ENCODE peak calls at places on chromosomes 16 and 17, in five cellular contexts. F is IMR-90; Q is HCT116; W is K562; C is CD8-positive, alpha-beta memory T cell. L is an unnamed sample.

GRCh38 chr16:20681821-20682736 is 15.4 kb downstream of the ACSM1 start:
- DNase-seq in F (no peak), Q (no peak), W (no peak), C (no peak), L (no peak)

GRCh38 chr17:9274973-9275372 is 253.7 kb downstream of the NTN1 start:
- DNase-seq in F (no peak), Q (no peak), W (no peak), C (no peak), L (no peak)

GRCh38 chr17:59746849-59747445 is 39.5 kb downstream of the VMP1 start:
- DNase-seq in F (peak; percentile 71), Q (no peak), W (peak; percentile 14), C (no peak), L (no peak)

GRCh38 chr16:17452931-17453330 is 17.8 kb downstream of the XYLT1 start:
- DNase-seq in F (peak; percentile 44), Q (no peak), W (no peak), C (no peak), L (no peak)

GRCh38 chr16:72926671-72927070 is 121.3 kb downstream of the ZFHX3 start:
- DNase-seq in F (no peak), Q (no peak), W (no peak), C (no peak), L (no peak)

GRCh38 chr16:1491327-1491726 is 1.8 kb upstream of the TELO2 start:
- DNase-seq in F (no peak), Q (no peak), W (no peak), C (no peak), L (no peak)

GRCh38 chr16:88284626-88285513 is 97.9 kb upstream of the ZNF469 start:
- DNase-seq in F (no peak), Q (no peak), W (no peak), C (no peak), L (no peak)

GRCh38 chr16:48895142-48895541 is 285.2 kb upstream of the N4BP1 start:
- DNase-seq in F (no peak), Q (no peak), W (no peak), C (no peak), L (no peak)

GRCh38 chr17:35449371-35449931 is 885 bp upstream of the SLFN13 start:
- DNase-seq in F (no peak), Q (no peak), W (no peak), C (no peak), L (no peak)

GRCh38 chr16:73053379-73054130 is 5.6 kb upstream of the ZFHX3 start:
- DNase-seq in F (peak; percentile 75), Q (peak; percentile 55), W (no peak), C (no peak), L (peak; percentile 45)

GRCh38 chr17:69117855-69118758 is 23.6 kb downstream of the ABCA6 start:
- DNase-seq in F (no peak), Q (no peak), W (no peak), C (no peak), L (no peak)

GRCh38 chr17:47649972-47650524 is 329 bp downstream of the KPNB1 start:
- DNase-seq in F (no peak), Q (no peak), W (no peak), C (peak; percentile 33), L (no peak)

GRCh38 chr17:21295036-21295952 is 10.8 kb downstream of the MAP2K3 start:
- DNase-seq in F (peak; percentile 59), Q (no peak), W (no peak), C (no peak), L (peak; percentile 62)

GRCh38 chr17:13484020-13484419 is 117.7 kb downstream of the HS3ST3A1 start:
- DNase-seq in F (peak; percentile 78), Q (no peak), W (no peak), C (no peak), L (no peak)

GRCh38 chr17:20278805-20279204 is 188.5 kb downstream of the LGALS9B start:
- DNase-seq in F (no peak), Q (no peak), W (no peak), C (no peak), L (no peak)

GRCh38 chr17:14926526-14927122 is 338.5 kb downstream of the PMP22 start:
- DNase-seq in F (peak; percentile 74), Q (peak; percentile 29), W (peak; percentile 22), C (peak; percentile 30), L (peak; percentile 11)

GRCh38 chr16:143456-143855 is 5.0 kb upstream of the NPRL3 start:
- DNase-seq in F (no peak), Q (no peak), W (no peak), C (no peak), L (no peak)

GRCh38 chr16:11280616-11281522 is at the start of gene PRM1:
- DNase-seq in F (no peak), Q (no peak), W (no peak), C (no peak), L (no peak)

GRCh38 chr17:80348551-80349436 is 66.2 kb upstream of the ENDOV start:
- DNase-seq in F (peak; percentile 47), Q (no peak), W (no peak), C (no peak), L (no peak)

GRCh38 chr16:29198731-29199521 is 207.6 kb downstream of the NPIPB11 start:
- DNase-seq in F (no peak), Q (no peak), W (no peak), C (no peak), L (no peak)

GRCh38 chr16:66427036-66427446 is at the start of gene BEAN1:
- DNase-seq in F (no peak), Q (no peak), W (peak; percentile 78), C (no peak), L (no peak)

GRCh38 chr17:48025040-48025903 is 12.3 kb downstream of the COPZ2 start:
- DNase-seq in F (peak; percentile 96), Q (peak; percentile 98), W (peak; percentile 97), C (peak; percentile 98), L (peak; percentile 99)

GRCh38 chr16:88118376-88118775 is 167.1 kb downstream of the BANP start:
- DNase-seq in F (no peak), Q (no peak), W (no peak), C (no peak), L (no peak)

GRCh38 chr17:48269209-48269608 is 160.8 kb downstream of the SKAP1 start:
- DNase-seq in F (no peak), Q (no peak), W (peak; percentile 24), C (no peak), L (no peak)

GRCh38 chr17:39156491-39156890 is 5.1 kb upstream of the PLXDC1 start:
- DNase-seq in F (no peak), Q (no peak), W (no peak), C (no peak), L (no peak)

GRCh38 chr17:37339321-37339720 is 36.5 kb upstream of the C17orf78 start:
- DNase-seq in F (no peak), Q (no peak), W (no peak), C (no peak), L (no peak)

GRCh38 chr16:1435921-1436697 is 5.2 kb downstream of the PERCC1 start:
- DNase-seq in F (no peak), Q (no peak), W (no peak), C (no peak), L (peak; percentile 32)

GRCh38 chr16:85566502-85567100 is 46.5 kb upstream of the GSE1 start:
- DNase-seq in F (no peak), Q (no peak), W (no peak), C (no peak), L (no peak)

GRCh38 chr16:85565340-85565739 is 47.8 kb upstream of the GSE1 start:
- DNase-seq in F (no peak), Q (no peak), W (no peak), C (no peak), L (no peak)

GRCh38 chr16:85567101-85567866 is 45.8 kb upstream of the GSE1 start:
- DNase-seq in F (no peak), Q (no peak), W (peak; percentile 86), C (no peak), L (no peak)

GRCh38 chr16:85564277-85565051 is 48.7 kb upstream of the GSE1 start:
- DNase-seq in F (no peak), Q (no peak), W (no peak), C (peak; percentile 30), L (no peak)

GRCh38 chr16:85565796-85566501 is 47.2 kb upstream of the GSE1 start:
- DNase-seq in F (no peak), Q (no peak), W (no peak), C (no peak), L (no peak)
- H3K4me1 ChIP-seq in F (peaks cover 18% of the 10 kb centered on the region), Q (peaks cover 23% of the 10 kb centered on the region), W (peaks cover 97% of the 10 kb centered on the region), C (peaks cover 50% of the 10 kb centered on the region), L (peaks cover 15% of the 10 kb centered on the region)

GRCh38 chr16:57016831-57017230 is 27.5 kb downstream of the NLRC5 start:
- DNase-seq in F (no peak), Q (no peak), W (no peak), C (no peak), L (no peak)
- H3K4me1 ChIP-seq in F (peaks cover 7% of the 10 kb centered on the region), Q (no peaks in the 10 kb centered on the region), W (no peaks in the 10 kb centered on the region), C (peaks cover 83% of the 10 kb centered on the region), L (no peaks in the 10 kb centered on the region)

DNA sequence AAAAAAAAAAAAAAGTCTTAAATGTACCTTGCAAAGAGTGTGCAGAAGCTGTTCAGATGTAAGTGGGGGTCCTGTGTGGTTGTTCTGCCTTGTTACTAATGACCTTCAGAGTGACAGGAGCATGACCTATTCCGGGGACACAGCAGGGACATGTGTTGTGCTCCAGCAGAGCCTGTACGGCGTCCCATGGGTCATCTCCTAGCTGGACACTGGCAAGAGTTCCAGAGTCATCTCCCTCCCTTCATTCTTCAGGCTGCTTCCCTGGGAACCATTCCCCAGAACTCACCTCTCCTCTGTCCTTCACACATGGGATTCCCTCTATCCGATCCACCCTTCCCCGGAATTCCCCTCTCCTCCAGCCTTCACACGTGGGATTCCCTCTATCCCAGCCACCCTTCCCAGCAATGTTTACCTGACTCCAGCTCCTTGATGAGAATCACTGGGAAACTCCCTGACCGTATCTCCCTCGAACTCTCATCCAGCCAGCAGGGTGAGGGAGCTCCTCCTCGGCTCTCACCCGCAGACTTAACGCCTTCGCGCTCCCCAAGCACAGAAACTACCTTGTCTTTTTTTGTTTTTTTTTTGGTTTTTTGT is 85.8 kb downstream of the MRM3 start:
- DNase-seq in F (peak; percentile 22), Q (no peak), W (no peak), C (no peak), L (no peak)
- H3K4me1 ChIP-seq in F (peaks cover 20% of the 10 kb centered on the region), Q (peaks cover 37% of the 10 kb centered on the region), W (no peaks in the 10 kb centered on the region), C (no peaks in the 10 kb centered on the region), L (no peaks in the 10 kb centered on the region)

GRCh38 chr17:17303010-17303846 is at the start of gene NT5M:
- DNase-seq in F (peak; percentile 58), Q (no peak), W (peak; percentile 84), C (peak; percentile 56), L (peak; percentile 78)

GRCh38 chr17:17306181-17306580 is 3.0 kb downstream of the NT5M start:
- DNase-seq in F (no peak), Q (no peak), W (no peak), C (no peak), L (no peak)

GRCh38 chr17:17303847-17304490 is 796 bp downstream of the NT5M start:
- DNase-seq in F (no peak), Q (no peak), W (peak; percentile 63), C (no peak), L (no peak)

GRCh38 chr17:17304521-17304985 is 1.4 kb downstream of the NT5M start:
- DNase-seq in F (no peak), Q (no peak), W (peak; percentile 26), C (peak; percentile 11), L (no peak)

DNA sequence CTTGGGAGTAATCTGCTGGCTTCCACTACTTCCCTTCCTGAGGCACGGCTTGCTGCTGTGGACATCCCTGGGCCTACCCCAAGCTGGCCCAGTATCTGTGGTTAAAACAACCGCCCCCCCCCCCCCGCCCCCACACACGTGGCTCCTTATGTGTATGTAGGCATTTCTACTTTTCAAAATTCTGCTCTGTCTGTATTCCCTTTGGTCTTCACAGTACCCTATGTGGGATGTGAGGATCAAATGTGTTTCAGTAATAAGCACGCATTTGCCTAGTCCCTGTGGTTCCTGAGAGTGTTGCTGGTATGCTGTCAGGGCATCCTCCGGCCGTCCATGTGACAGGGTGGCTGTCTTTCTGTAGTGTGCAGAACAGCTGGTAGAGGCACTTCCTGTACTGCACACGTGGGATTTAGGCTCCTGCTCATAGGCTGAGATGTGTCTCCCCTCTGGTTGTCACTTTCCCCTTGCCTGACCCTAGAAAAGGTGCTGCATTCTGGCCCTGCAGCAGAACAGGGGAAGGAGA is 2.2 kb downstream of the NT5M start:
- DNase-seq in F (no peak), Q (no peak), W (peak; percentile 52), C (peak; percentile 45), L (peak; percentile 63)
- H3K4me1 ChIP-seq in F (peaks cover 3% of the 10 kb centered on the region), Q (peaks cover 5% of the 10 kb centered on the region), W (peaks cover 18% of the 10 kb centered on the region), C (peaks cover 30% of the 10 kb centered on the region), L (no peaks in the 10 kb centered on the region)

L was measured in BE2C.